ENCODE peak calls at places on chromosomes 7 and 10, in ten cellular contexts. U, L, X, K, B, O, T, P, N and J are unnamed samples.

GRCh38 chr7:92025260-92025659 is 84.6 kb downstream of the AKAP9 start:
- DNase-seq in U (no peak), L (peak; percentile 89), X (peak; percentile 46), K (no peak), B (no peak), O (no peak), T (no peak), P (no peak), N (no peak), J (peak; percentile 72)

GRCh38 chr7:41222704-41223103 is 480.2 kb downstream of the INHBA start:
- DNase-seq in U (no peak), L (peak; percentile 74), X (peak; percentile 42), K (no peak), B (no peak), O (no peak), T (no peak), P (no peak), N (no peak), J (peak; percentile 17)

GRCh38 chr7:148334441-148334956 is 256.1 kb upstream of the C7orf33 start:
- DNase-seq in U (no peak), L (no peak), X (no peak), K (no peak), B (no peak), O (no peak), T (no peak), P (no peak), N (no peak), J (no peak)

GRCh38 chr10:117899181-117899683 is 147.5 kb downstream of the RAB11FIP2 start:
- DNase-seq in U (no peak), L (peak; percentile 14), X (no peak), K (no peak), B (no peak), O (no peak), T (no peak), P (no peak), N (no peak), J (no peak)

GRCh38 chr7:94907420-94908203 is at the start of gene PPP1R9A:
- DNase-seq in U (peak; percentile 64), L (peak; percentile 65), X (peak; percentile 15), K (no peak), B (peak; percentile 66), O (peak; percentile 54), T (no peak), P (peak; percentile 53), N (peak; percentile 80), J (no peak)

GRCh38 chr10:118908487-118909280 is 120.8 kb upstream of the NANOS1 start:
- DNase-seq in U (no peak), L (no peak), X (no peak), K (no peak), B (no peak), O (no peak), T (no peak), P (peak; percentile 52), N (no peak), J (no peak)

GRCh38 chr7:44885394-44886317 is at the start of gene PURB:
- DNase-seq in U (peak; percentile 98), L (peak; percentile 98), X (peak; percentile 97), K (peak; percentile 95), B (peak; percentile 97), O (peak; percentile 96), T (peak; percentile 93), P (peak; percentile 98), N (peak; percentile 96), J (peak; percentile 96)

GRCh38 chr7:1704326-1705241 is 34.5 kb downstream of the ELFN1 start:
- DNase-seq in U (no peak), L (no peak), X (no peak), K (no peak), B (peak; percentile 46), O (peak; percentile 28), T (no peak), P (peak; percentile 34), N (no peak), J (no peak)

GRCh38 chr10:76543655-76544054 is 1094.0 kb downstream of the KCNMA1 start:
- DNase-seq in U (no peak), L (no peak), X (peak; percentile 36), K (no peak), B (peak; percentile 61), O (no peak), T (no peak), P (no peak), N (no peak), J (no peak)

GRCh38 chr7:28807396-28807994 is 150.6 kb downstream of the TRIL start:
- DNase-seq in U (no peak), L (peak; percentile 54), X (no peak), K (no peak), B (no peak), O (no peak), T (no peak), P (no peak), N (no peak), J (no peak)

GRCh38 chr7:16114633-16115032 is 306.7 kb downstream of the CRPPA start:
- DNase-seq in U (no peak), L (peak; percentile 51), X (peak; percentile 78), K (no peak), B (no peak), O (no peak), T (no peak), P (no peak), N (no peak), J (no peak)

GRCh38 chr7:83824214-83824613 is 175.3 kb upstream of the SEMA3E start:
- DNase-seq in U (no peak), L (peak; percentile 81), X (no peak), K (no peak), B (no peak), O (no peak), T (no peak), P (no peak), N (no peak), J (peak; percentile 61)

GRCh38 chr7:2024227-2024918 is 208.4 kb downstream of the MAD1L1 start:
- DNase-seq in U (peak; percentile 12), L (no peak), X (no peak), K (no peak), B (peak; percentile 54), O (peak; percentile 39), T (peak; percentile 41), P (no peak), N (no peak), J (no peak)

GRCh38 chr10:68107651-68108449 is 1.4 kb upstream of the MYPN start:
- DNase-seq in U (no peak), L (no peak), X (no peak), K (no peak), B (no peak), O (no peak), T (no peak), P (no peak), N (no peak), J (no peak)

GRCh38 chr10:68105820-68106219 is 3.5 kb upstream of the MYPN start:
- DNase-seq in U (peak; percentile 80), L (peak; percentile 93), X (peak; percentile 18), K (no peak), B (no peak), O (no peak), T (no peak), P (no peak), N (no peak), J (peak; percentile 56)

GRCh38 chr10:68103867-68104255 is 5.4 kb upstream of the MYPN start:
- DNase-seq in U (no peak), L (no peak), X (no peak), K (no peak), B (no peak), O (no peak), T (no peak), P (no peak), N (no peak), J (no peak)

GRCh38 chr10:68109312-68109711 is at the start of gene MYPN:
- DNase-seq in U (peak; percentile 90), L (no peak), X (no peak), K (no peak), B (no peak), O (no peak), T (no peak), P (no peak), N (no peak), J (no peak)

DNA sequence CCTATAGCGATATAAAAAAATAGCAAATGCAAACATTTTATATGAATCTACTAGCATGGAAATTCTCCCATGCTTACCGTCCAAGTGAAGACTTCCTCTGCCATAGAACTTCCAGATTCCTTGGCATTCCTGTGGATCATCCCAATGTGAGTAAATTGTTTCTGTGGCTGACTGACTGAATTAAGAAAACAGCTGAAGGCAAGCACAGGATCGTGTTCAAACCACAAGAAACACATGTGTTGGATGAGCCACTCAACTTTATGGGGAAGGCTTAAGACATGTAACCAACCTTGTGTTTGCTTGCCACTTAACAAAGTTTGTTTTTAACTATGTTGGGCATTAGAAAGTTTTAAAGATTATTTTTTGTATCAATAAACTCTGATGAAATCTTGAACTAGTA is 2.6 kb upstream of the MYPN start:
- DNase-seq in U (peak; percentile 57), L (peak; percentile 99), X (peak; percentile 54), K (no peak), B (no peak), O (no peak), T (no peak), P (no peak), N (no peak), J (peak; percentile 73)
- H3K27ac ChIP-seq in U (peak overlapping the region; percentile 93), L (peak overlapping the region; percentile 83), X (no peak overlapping the region), K (no peak overlapping the region), B (no peak overlapping the region), O (no peak overlapping the region), T (no peak overlapping the region), P (no peak overlapping the region), N (no peak overlapping the region), J (no peak overlapping the region)

DNA sequence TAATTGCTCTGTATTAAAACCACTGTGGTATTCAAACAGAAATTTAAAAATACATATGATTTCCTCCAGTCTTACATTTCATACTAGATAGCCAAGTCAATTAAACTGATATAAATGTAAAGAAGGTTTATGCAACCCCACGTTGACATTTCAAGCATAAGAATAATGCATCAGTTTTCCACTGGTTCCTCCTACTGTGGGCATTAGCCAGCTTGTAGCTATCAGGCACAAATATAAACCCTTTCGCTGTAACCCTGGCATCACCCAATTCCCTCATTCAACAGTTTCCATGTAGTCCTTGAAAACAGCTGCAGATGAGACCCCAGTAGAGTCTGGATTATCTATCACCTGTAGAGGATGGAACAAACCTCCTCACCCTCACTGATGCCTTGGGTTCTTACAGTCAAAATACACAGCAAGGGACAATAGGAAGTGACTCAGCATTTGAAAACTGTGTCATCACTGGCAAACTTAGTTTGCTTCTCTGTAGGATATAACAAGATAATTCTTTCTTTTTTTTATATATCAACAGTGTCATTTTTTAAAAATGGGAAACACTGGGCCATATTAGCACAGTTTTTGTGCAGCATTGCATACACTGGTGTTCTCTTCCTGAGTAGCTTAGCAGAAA is 113.0 kb downstream of the PDE1C start:
- DNase-seq in U (no peak), L (peak; percentile 78), X (peak; percentile 11), K (no peak), B (no peak), O (no peak), T (no peak), P (no peak), N (no peak), J (no peak)
- H3K4me1 ChIP-seq in U (no peaks in the 10 kb centered on the region), L (peaks cover 43% of the 10 kb centered on the region), X (no peaks in the 10 kb centered on the region), K (no peaks in the 10 kb centered on the region), B (no peaks in the 10 kb centered on the region), O (peaks cover 6% of the 10 kb centered on the region), T (peaks cover 15% of the 10 kb centered on the region), P (no peaks in the 10 kb centered on the region), N (no peaks in the 10 kb centered on the region), J (peaks cover 17% of the 10 kb centered on the region)

GRCh38 chr7:7352845-7353244 is 170.5 kb downstream of the C1GALT1 start:
- DNase-seq in U (no peak), L (peak; percentile 68), X (no peak), K (no peak), B (no peak), O (no peak), T (no peak), P (no peak), N (no peak), J (peak; percentile 83)
- TF ChIP-seq CTCF in U (no peak), L (peak; percentile 54), X (no peak), K (no peak), B (no peak), O (no peak), T (no peak), P (peak; percentile 42), N (peak; percentile 22), J (peak; percentile 84)

GRCh38 chr10:112744525-112744924 is 205.5 kb upstream of the TCF7L2 start:
- DNase-seq in U (no peak), L (no peak), X (no peak), K (no peak), B (no peak), O (no peak), T (no peak), P (no peak), N (no peak), J (no peak)
- H3K27ac ChIP-seq in U (no peak overlapping the region), L (no peak overlapping the region), X (no peak overlapping the region), K (no peak overlapping the region), B (no peak overlapping the region), O (no peak overlapping the region), T (no peak overlapping the region), P (peak overlapping the region; percentile 62), N (no peak overlapping the region), J (no peak overlapping the region)